ENCODE peak calls at places on chromosomes 12 and 14, in five cellular contexts. One of them, this sample, is unnamed.

GRCh38 chr14:36167431-36167830 is 9.1 kb downstream of the PTCSC3 start:
- DNase-seq in HTR-8/SVneo: no peak
- DNase-seq in GM03348: no peak
- DNase-seq in stimulated activated CD4-positive, alpha-beta T cell treated with anti-CD3 and anti-CD28 coated beads, Interleukin-2, amount 100 ng/mL, for 48 hours: no peak
- DNase-seq in KG1: no peak
- DNase-seq in this sample: no peak

GRCh38 chr14:76939015-76939742 is 89.3 kb downstream of the IRF2BPL start:
- DNase-seq in stimulated activated CD4-positive, alpha-beta T cell treated with anti-CD3 and anti-CD28 coated beads, Interleukin-2, amount 100 ng/mL, for 48 hours: no peak
- DNase-seq in GM03348: no peak
- DNase-seq in HTR-8/SVneo: no peak
- DNase-seq in KG1: no peak
- DNase-seq in this sample: no peak

GRCh38 chr12:113860950-113861349 is 105.2 kb downstream of the RBM19 start:
- DNase-seq in KG1: no peak
- DNase-seq in HTR-8/SVneo: peak
- DNase-seq in stimulated activated CD4-positive, alpha-beta T cell treated with anti-CD3 and anti-CD28 coated beads, Interleukin-2, amount 100 ng/mL, for 48 hours: no peak
- DNase-seq in GM03348: peak
- DNase-seq in this sample: peak

GRCh38 chr14:61753631-61754030 is 8.6 kb upstream of the SNAPC1 start:
- DNase-seq in GM03348: no peak
- DNase-seq in KG1: no peak
- DNase-seq in HTR-8/SVneo: no peak
- DNase-seq in stimulated activated CD4-positive, alpha-beta T cell treated with anti-CD3 and anti-CD28 coated beads, Interleukin-2, amount 100 ng/mL, for 48 hours: no peak
- DNase-seq in this sample: no peak

GRCh38 chr14:35944847-35945246 is 118.7 kb downstream of the BRMS1L start:
- DNase-seq in stimulated activated CD4-positive, alpha-beta T cell treated with anti-CD3 and anti-CD28 coated beads, Interleukin-2, amount 100 ng/mL, for 48 hours: no peak
- DNase-seq in KG1: no peak
- DNase-seq in HTR-8/SVneo: peak
- DNase-seq in GM03348: no peak
- DNase-seq in this sample: peak

GRCh38 chr12:22283006-22283506 is 51.5 kb downstream of the ST8SIA1 start:
- DNase-seq in HTR-8/SVneo: no peak
- DNase-seq in GM03348: peak
- DNase-seq in KG1: no peak
- DNase-seq in stimulated activated CD4-positive, alpha-beta T cell treated with anti-CD3 and anti-CD28 coated beads, Interleukin-2, amount 100 ng/mL, for 48 hours: no peak
- DNase-seq in this sample: peak

GRCh38 chr12:113204806-113205205 is 16.5 kb upstream of the TPCN1 start:
- DNase-seq in KG1: no peak
- DNase-seq in GM03348: no peak
- DNase-seq in stimulated activated CD4-positive, alpha-beta T cell treated with anti-CD3 and anti-CD28 coated beads, Interleukin-2, amount 100 ng/mL, for 48 hours: no peak
- DNase-seq in HTR-8/SVneo: no peak
- DNase-seq in this sample: peak

GRCh38 chr12:1357171-1357570 is 237.2 kb downstream of the FBXL14 start:
- DNase-seq in stimulated activated CD4-positive, alpha-beta T cell treated with anti-CD3 and anti-CD28 coated beads, Interleukin-2, amount 100 ng/mL, for 48 hours: no peak
- DNase-seq in GM03348: no peak
- DNase-seq in HTR-8/SVneo: peak
- DNase-seq in KG1: no peak
- DNase-seq in this sample: no peak

GRCh38 chr12:105960319-105961076 is 178.3 kb downstream of the NUAK1 start:
- DNase-seq in stimulated activated CD4-positive, alpha-beta T cell treated with anti-CD3 and anti-CD28 coated beads, Interleukin-2, amount 100 ng/mL, for 48 hours: no peak
- DNase-seq in GM03348: no peak
- DNase-seq in KG1: no peak
- DNase-seq in HTR-8/SVneo: no peak
- DNase-seq in this sample: peak

GRCh38 chr12:108611884-108612415 is 14.1 kb upstream of the TMEM119 start:
- DNase-seq in KG1: peak
- DNase-seq in HTR-8/SVneo: peak
- DNase-seq in stimulated activated CD4-positive, alpha-beta T cell treated with anti-CD3 and anti-CD28 coated beads, Interleukin-2, amount 100 ng/mL, for 48 hours: peak
- DNase-seq in GM03348: peak
- DNase-seq in this sample: no peak

GRCh38 chr12:89862511-89863331 is 154.1 kb upstream of the ATP2B1 start:
- DNase-seq in KG1: peak
- DNase-seq in HTR-8/SVneo: no peak
- DNase-seq in GM03348: peak
- DNase-seq in stimulated activated CD4-positive, alpha-beta T cell treated with anti-CD3 and anti-CD28 coated beads, Interleukin-2, amount 100 ng/mL, for 48 hours: no peak
- DNase-seq in this sample: no peak

GRCh38 chr12:4855121-4855924 is 54.4 kb upstream of the KCNA1 start:
- DNase-seq in HTR-8/SVneo: peak
- DNase-seq in GM03348: peak
- DNase-seq in KG1: peak
- DNase-seq in stimulated activated CD4-positive, alpha-beta T cell treated with anti-CD3 and anti-CD28 coated beads, Interleukin-2, amount 100 ng/mL, for 48 hours: peak
- DNase-seq in this sample: peak

GRCh38 chr12:75116611-75117010 is 93.0 kb downstream of the KCNC2 start:
- DNase-seq in KG1: no peak
- DNase-seq in stimulated activated CD4-positive, alpha-beta T cell treated with anti-CD3 and anti-CD28 coated beads, Interleukin-2, amount 100 ng/mL, for 48 hours: no peak
- DNase-seq in GM03348: no peak
- DNase-seq in HTR-8/SVneo: no peak
- DNase-seq in this sample: no peak

GRCh38 chr12:93979189-93979588 is 169.2 kb upstream of the PLXNC1 start:
- DNase-seq in KG1: no peak
- DNase-seq in GM03348: no peak
- DNase-seq in HTR-8/SVneo: peak
- DNase-seq in stimulated activated CD4-positive, alpha-beta T cell treated with anti-CD3 and anti-CD28 coated beads, Interleukin-2, amount 100 ng/mL, for 48 hours: no peak
- DNase-seq in this sample: no peak

This sample was measured in PC-9.